ENCODE peak calls at places on chromosome 11, in ten cellular contexts. L is lower lobe of right lung, H is A673, P is endodermal cell, Y is right cardiac atrium, U is breast epithelium, N is tibial nerve, Q is H7, C is HCT116, X is foreskin keratinocyte. D is an unnamed sample.

GRCh38 chr11:128334311-128335044 is 252.9 kb downstream of the ETS1 start:
- DNase-seq in L (peak; percentile 52), H (no peak), P (no peak), Y (peak; percentile 61), U (no peak), N (no peak), Q (no peak), C (no peak), X (no peak), D (peak; percentile 58)

GRCh38 chr11:108967571-108967970 is 302.7 kb downstream of the DDX10 start:
- DNase-seq in L (no peak), H (no peak), P (no peak), Y (peak; percentile 24), U (no peak), N (no peak), Q (no peak), C (no peak), X (no peak), D (peak; percentile 80)

GRCh38 chr11:96331556-96332168 is 11.3 kb downstream of the MAML2 start:
- DNase-seq in L (peak; percentile 79), H (no peak), P (no peak), Y (no peak), U (no peak), N (peak; percentile 49), Q (no peak), C (no peak), X (no peak), D (no peak)

GRCh38 chr11:125892071-125892470 is 4.6 kb downstream of the HYLS1 start:
- DNase-seq in L (no peak), H (no peak), P (no peak), Y (no peak), U (no peak), N (no peak), Q (no peak), C (no peak), X (no peak), D (no peak)

GRCh38 chr11:90476442-90477007 is 253.7 kb upstream of the CHORDC1 start:
- DNase-seq in L (no peak), H (peak; percentile 76), P (peak; percentile 77), Y (peak; percentile 11), U (no peak), N (peak; percentile 5), Q (no peak), C (peak; percentile 21), X (peak; percentile 49), D (no peak)

GRCh38 chr11:113505541-113506375 is 30.6 kb upstream of the DRD2 start:
- DNase-seq in L (no peak), H (peak; percentile 84), P (peak; percentile 59), Y (no peak), U (peak; percentile 88), N (peak; percentile 36), Q (no peak), C (peak; percentile 22), X (peak; percentile 79), D (no peak)

GRCh38 chr11:67006029-67006884 is 16.7 kb upstream of the SYT12 start:
- DNase-seq in L (no peak), H (peak; percentile 83), P (peak; percentile 86), Y (peak; percentile 82), U (no peak), N (peak; percentile 47), Q (peak; percentile 89), C (peak; percentile 62), X (no peak), D (peak; percentile 62)

GRCh38 chr11:31387379-31387778 is 17.7 kb downstream of the DNAJC24 start:
- DNase-seq in L (no peak), H (no peak), P (no peak), Y (no peak), U (no peak), N (no peak), Q (no peak), C (no peak), X (peak; percentile 46), D (no peak)

GRCh38 chr11:61737131-61737530 is 15.3 kb upstream of the MYRF start:
- DNase-seq in L (no peak), H (no peak), P (peak; percentile 70), Y (no peak), U (no peak), N (no peak), Q (no peak), C (no peak), X (no peak), D (no peak)

GRCh38 chr11:76087749-76088148 is 118.6 kb downstream of the WNT11 start:
- DNase-seq in L (no peak), H (no peak), P (no peak), Y (no peak), U (no peak), N (no peak), Q (no peak), C (no peak), X (no peak), D (no peak)

GRCh38 chr11:101552893-101553292 is 30.9 kb downstream of the TRPC6 start:
- DNase-seq in L (no peak), H (no peak), P (no peak), Y (no peak), U (no peak), N (no peak), Q (no peak), C (no peak), X (no peak), D (no peak)

GRCh38 chr11:96105197-96105895 is 181.4 kb upstream of the MTMR2 start:
- DNase-seq in L (no peak), H (peak; percentile 34), P (no peak), Y (no peak), U (no peak), N (no peak), Q (no peak), C (no peak), X (no peak), D (no peak)

GRCh38 chr11:8357505-8357888 is 93.8 kb upstream of the LMO1 start:
- DNase-seq in L (no peak), H (no peak), P (no peak), Y (no peak), U (no peak), N (no peak), Q (peak; percentile 81), C (no peak), X (no peak), D (no peak)

GRCh38 chr11:119108151-119108856 is 1.2 kb downstream of the C2CD2L start:
- DNase-seq in L (peak; percentile 69), H (peak; percentile 63), P (peak; percentile 72), Y (no peak), U (peak; percentile 65), N (no peak), Q (peak; percentile 70), C (no peak), X (peak; percentile 54), D (no peak)

GRCh38 chr11:17443423-17443822 is 33.2 kb downstream of the ABCC8 start:
- DNase-seq in L (no peak), H (no peak), P (no peak), Y (no peak), U (no peak), N (no peak), Q (no peak), C (no peak), X (no peak), D (no peak)

GRCh38 chr11:17208257-17208999 is 642 bp upstream of the PIK3C2A start:
- DNase-seq in L (no peak), H (peak; percentile 71), P (peak; percentile 94), Y (no peak), U (peak; percentile 55), N (peak; percentile 33), Q (no peak), C (peak; percentile 82), X (peak; percentile 69), D (no peak)

DNA sequence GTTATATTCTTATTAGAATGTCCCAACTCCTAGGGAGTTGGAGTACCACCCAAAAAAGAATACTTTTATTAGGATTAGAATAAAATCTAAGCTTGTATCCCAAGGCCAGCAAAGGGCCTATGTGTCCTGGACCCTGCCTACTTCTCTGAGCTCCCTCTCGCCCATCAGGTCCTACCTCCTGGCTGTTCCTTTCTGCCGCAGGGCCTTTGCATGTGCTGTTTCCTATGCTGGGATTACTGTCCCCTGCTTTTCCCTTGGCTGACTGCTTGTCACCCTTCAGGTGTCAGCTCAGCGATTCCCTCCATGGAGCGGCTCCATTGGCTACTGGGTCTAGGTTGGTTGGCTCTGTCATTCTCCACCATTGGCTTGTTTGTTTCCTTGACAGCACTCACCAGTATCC is 13.4 kb downstream of the MYO7A start:
- DNase-seq in L (no peak), H (no peak), P (no peak), Y (no peak), U (no peak), N (no peak), Q (no peak), C (no peak), X (no peak), D (no peak)
- H3K27me3 ChIP-seq in L (peaks cover 22% of the 10 kb centered on the region), H (peaks cover 23% of the 10 kb centered on the region), P (peaks cover under 1% of the 10 kb centered on the region), Y (no peaks in the 10 kb centered on the region), U (no peaks in the 10 kb centered on the region), N (peaks cover 18% of the 10 kb centered on the region), Q (peaks cover 1% of the 10 kb centered on the region), C (no peaks in the 10 kb centered on the region), X (peaks cover 34% of the 10 kb centered on the region), D (peaks cover 7% of the 10 kb centered on the region)

GRCh38 chr11:70169136-70169535 is 34.0 kb upstream of the FADD start:
- DNase-seq in L (no peak), H (no peak), P (no peak), Y (no peak), U (peak; percentile 83), N (no peak), Q (no peak), C (no peak), X (no peak), D (no peak)
- H3K27me3 ChIP-seq in L (peaks cover 7% of the 10 kb centered on the region), H (no peaks in the 10 kb centered on the region), P (no peaks in the 10 kb centered on the region), Y (no peaks in the 10 kb centered on the region), U (no peaks in the 10 kb centered on the region), N (peaks cover 6% of the 10 kb centered on the region), Q (no peaks in the 10 kb centered on the region), C (no peaks in the 10 kb centered on the region), X (no peaks in the 10 kb centered on the region), D (no peaks in the 10 kb centered on the region)

DNA sequence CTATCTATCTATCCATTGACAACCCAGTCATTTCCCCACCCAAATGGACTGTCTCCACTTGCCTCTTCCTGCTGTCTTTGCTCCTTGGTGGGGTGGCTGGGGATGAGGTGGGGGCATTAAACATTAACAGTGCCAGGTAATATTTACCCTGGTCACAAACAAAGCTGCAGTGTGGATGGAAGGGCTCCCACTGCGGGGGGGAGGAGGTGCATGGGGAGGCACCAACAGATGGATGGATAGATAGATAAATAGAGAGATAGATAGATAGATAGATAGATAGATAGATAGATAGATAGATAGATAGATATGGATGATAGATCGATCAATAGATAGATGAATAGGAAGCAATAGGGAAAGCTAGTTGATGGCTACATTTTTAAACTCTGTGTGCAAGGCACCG is 2.3 kb upstream of the FXYD2 start:
- DNase-seq in L (no peak), H (no peak), P (no peak), Y (no peak), U (no peak), N (no peak), Q (no peak), C (no peak), X (no peak), D (peak; percentile 9)
- H3K27me3 ChIP-seq in L (peaks cover 3% of the 10 kb centered on the region), H (no peaks in the 10 kb centered on the region), P (no peaks in the 10 kb centered on the region), Y (no peaks in the 10 kb centered on the region), U (no peaks in the 10 kb centered on the region), N (no peaks in the 10 kb centered on the region), Q (no peaks in the 10 kb centered on the region), C (no peaks in the 10 kb centered on the region), X (peaks cover 9% of the 10 kb centered on the region), D (no peaks in the 10 kb centered on the region)

GRCh38 chr11:15142838-15143237 is 28.1 kb downstream of the INSC start:
- DNase-seq in L (no peak), H (no peak), P (no peak), Y (no peak), U (no peak), N (no peak), Q (no peak), C (no peak), X (no peak), D (no peak)
- H3K27me3 ChIP-seq in L (no peaks in the 10 kb centered on the region), H (no peaks in the 10 kb centered on the region), P (no peaks in the 10 kb centered on the region), Y (no peaks in the 10 kb centered on the region), U (no peaks in the 10 kb centered on the region), N (no peaks in the 10 kb centered on the region), Q (no peaks in the 10 kb centered on the region), C (no peaks in the 10 kb centered on the region), X (peaks cover 2% of the 10 kb centered on the region), D (no peaks in the 10 kb centered on the region)

D was measured in heart left ventricle.